ENCODE peak calls at places on chromosome 12, in seven cellular contexts. N is esophagus squamous epithelium, R is ovary, W is stomach, X is epithelial cell of esophagus, E is GM23338, B is AG10803. O is an unnamed sample.

GRCh38 chr12:77294016-77294415 is 228.6 kb upstream of the E2F7 start:
- DNase-seq in N (no peak), R (no peak), W (no peak), X (peak), E (no peak), B (no peak), O (no peak)

GRCh38 chr12:14111230-14111865 is 129.9 kb upstream of the GRIN2B start:
- DNase-seq in N (no peak), R (no peak), W (no peak), X (peak), E (peak), B (no peak), O (no peak)

GRCh38 chr12:8564656-8565055 is 24.0 kb upstream of the CLEC4E start:
- DNase-seq in N (no peak), R (no peak), W (no peak), X (peak), E (peak), B (no peak), O (no peak)

GRCh38 chr12:72986963-72987362 is 714.8 kb downstream of the TRHDE start:
- DNase-seq in N (no peak), R (no peak), W (no peak), X (no peak), E (no peak), B (no peak), O (no peak)

GRCh38 chr12:14264777-14265176 is 100.7 kb upstream of the ATF7IP start:
- DNase-seq in N (no peak), R (no peak), W (no peak), X (peak), E (no peak), B (no peak), O (no peak)

GRCh38 chr12:25054076-25054782 is 105.3 kb upstream of the BCAT1 start:
- DNase-seq in N (no peak), R (no peak), W (no peak), X (peak), E (no peak), B (no peak), O (no peak)

GRCh38 chr12:105644770-105645169 is 314.3 kb downstream of the C12orf75 start:
- DNase-seq in N (no peak), R (no peak), W (no peak), X (no peak), E (no peak), B (no peak), O (no peak)

GRCh38 chr12:12896261-12896660 is 4.9 kb downstream of the GPRC5A start:
- DNase-seq in N (no peak), R (no peak), W (no peak), X (peak), E (no peak), B (peak), O (no peak)

GRCh38 chr12:71312767-71313375 is 126.7 kb upstream of the LGR5 start:
- DNase-seq in N (no peak), R (no peak), W (no peak), X (peak), E (no peak), B (no peak), O (no peak)

GRCh38 chr12:108302034-108302433 is 37.1 kb downstream of the CMKLR1 start:
- DNase-seq in N (no peak), R (no peak), W (no peak), X (no peak), E (no peak), B (no peak), O (no peak)

GRCh38 chr12:123540899-123541662 is 7.6 kb upstream of the RILPL1 start:
- DNase-seq in N (no peak), R (no peak), W (no peak), X (no peak), E (no peak), B (no peak), O (no peak)

GRCh38 chr12:92757599-92758121 is 54.9 kb downstream of the PLEKHG7 start:
- DNase-seq in N (no peak), R (no peak), W (no peak), X (no peak), E (no peak), B (no peak), O (no peak)

GRCh38 chr12:71125515-71125914 is 32.3 kb downstream of the TSPAN8 start:
- DNase-seq in N (no peak), R (no peak), W (no peak), X (no peak), E (no peak), B (no peak), O (no peak)

GRCh38 chr12:16939871-16940306 is 333.9 kb upstream of the LMO3 start:
- DNase-seq in N (no peak), R (no peak), W (peak), X (peak), E (peak), B (peak), O (no peak)

GRCh38 chr12:121484967-121485366 is 85.0 kb downstream of the RNF34 start:
- DNase-seq in N (no peak), R (no peak), W (no peak), X (no peak), E (no peak), B (no peak), O (no peak)

GRCh38 chr12:99043319-99043914 is 398.3 kb downstream of the APAF1 start:
- DNase-seq in N (no peak), R (peak), W (peak), X (peak), E (peak), B (peak), O (peak)

GRCh38 chr12:115251727-115252126 is 567.8 kb upstream of the TBX3 start:
- DNase-seq in N (no peak), R (no peak), W (no peak), X (no peak), E (peak), B (no peak), O (no peak)

GRCh38 chr12:110756611-110757010 is 13.9 kb upstream of the PPP1CC start:
- DNase-seq in N (no peak), R (no peak), W (no peak), X (no peak), E (no peak), B (peak), O (no peak)

GRCh38 chr12:18430425-18431048 is 169.2 kb downstream of the PIK3C2G start:
- DNase-seq in N (no peak), R (peak), W (peak), X (peak), E (peak), B (peak), O (no peak)

GRCh38 chr12:38469689-38470088 is 153.1 kb downstream of the ALG10B start:
- DNase-seq in N (no peak), R (no peak), W (no peak), X (no peak), E (no peak), B (no peak), O (no peak)

GRCh38 chr12:4271433-4272013 is 2.0 kb upstream of the CCND2 start:
- DNase-seq in N (no peak), R (no peak), W (no peak), X (no peak), E (peak), B (no peak), O (no peak)

GRCh38 chr12:116712458-116713303 is 25.2 kb downstream of the SPRING1 start:
- DNase-seq in N (no peak), R (no peak), W (no peak), X (peak), E (no peak), B (no peak), O (no peak)

GRCh38 chr12:116714175-116714574 is 23.7 kb downstream of the SPRING1 start:
- DNase-seq in N (no peak), R (no peak), W (no peak), X (no peak), E (no peak), B (no peak), O (no peak)

GRCh38 chr12:116717466-116718457 is 20.1 kb downstream of the SPRING1 start:
- DNase-seq in N (no peak), R (peak), W (no peak), X (no peak), E (no peak), B (peak), O (no peak)

GRCh38 chr12:116710367-116710766 is 27.5 kb downstream of the SPRING1 start:
- DNase-seq in N (no peak), R (no peak), W (no peak), X (no peak), E (no peak), B (no peak), O (no peak)

GRCh38 chr12:116713529-116713928 is 24.3 kb downstream of the SPRING1 start:
- DNase-seq in N (no peak), R (no peak), W (no peak), X (no peak), E (no peak), B (no peak), O (no peak)
- TF ChIP-seq CTCF in N (no peak), R (no peak), W (no peak), X (no peak), E (no peak), B (peak), O (no peak)

DNA sequence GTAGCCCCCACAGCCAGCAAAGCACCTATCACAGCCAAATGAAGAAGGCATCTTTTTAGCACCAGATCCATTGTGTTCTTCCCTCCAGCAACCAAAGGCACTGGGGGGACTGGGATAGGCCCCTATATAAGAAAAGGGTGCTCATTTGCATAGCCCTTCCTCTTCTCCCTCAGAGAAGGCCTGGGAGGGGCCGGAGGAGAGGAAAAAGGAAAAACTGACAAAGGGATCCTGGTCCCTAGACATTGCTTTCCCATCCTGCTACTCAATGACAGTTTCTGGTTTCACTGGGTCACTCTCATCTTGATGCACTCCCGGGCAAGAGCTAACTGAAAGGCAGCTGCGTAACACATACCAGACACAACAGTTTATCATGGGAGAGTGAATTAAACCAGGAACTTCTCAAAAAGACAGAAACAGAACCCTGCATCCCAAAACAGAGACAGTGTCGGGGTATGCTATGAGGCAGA is at the start of gene PMEL:
- DNase-seq in N (no peak), R (no peak), W (no peak), X (no peak), E (peak), B (peak), O (no peak)
- TF ChIP-seq CTCF in N (no peak), R (no peak), W (no peak), X (no peak), E (no peak), B (no peak), O (no peak)

GRCh38 chr12:87150969-87151662 is 878.1 kb downstream of the C12orf50 start:
- DNase-seq in N (no peak), R (no peak), W (no peak), X (peak), E (no peak), B (no peak), O (no peak)
- TF ChIP-seq CTCF in N (no peak), R (no peak), W (no peak), X (no peak), E (peak), B (no peak), O (no peak)

DNA sequence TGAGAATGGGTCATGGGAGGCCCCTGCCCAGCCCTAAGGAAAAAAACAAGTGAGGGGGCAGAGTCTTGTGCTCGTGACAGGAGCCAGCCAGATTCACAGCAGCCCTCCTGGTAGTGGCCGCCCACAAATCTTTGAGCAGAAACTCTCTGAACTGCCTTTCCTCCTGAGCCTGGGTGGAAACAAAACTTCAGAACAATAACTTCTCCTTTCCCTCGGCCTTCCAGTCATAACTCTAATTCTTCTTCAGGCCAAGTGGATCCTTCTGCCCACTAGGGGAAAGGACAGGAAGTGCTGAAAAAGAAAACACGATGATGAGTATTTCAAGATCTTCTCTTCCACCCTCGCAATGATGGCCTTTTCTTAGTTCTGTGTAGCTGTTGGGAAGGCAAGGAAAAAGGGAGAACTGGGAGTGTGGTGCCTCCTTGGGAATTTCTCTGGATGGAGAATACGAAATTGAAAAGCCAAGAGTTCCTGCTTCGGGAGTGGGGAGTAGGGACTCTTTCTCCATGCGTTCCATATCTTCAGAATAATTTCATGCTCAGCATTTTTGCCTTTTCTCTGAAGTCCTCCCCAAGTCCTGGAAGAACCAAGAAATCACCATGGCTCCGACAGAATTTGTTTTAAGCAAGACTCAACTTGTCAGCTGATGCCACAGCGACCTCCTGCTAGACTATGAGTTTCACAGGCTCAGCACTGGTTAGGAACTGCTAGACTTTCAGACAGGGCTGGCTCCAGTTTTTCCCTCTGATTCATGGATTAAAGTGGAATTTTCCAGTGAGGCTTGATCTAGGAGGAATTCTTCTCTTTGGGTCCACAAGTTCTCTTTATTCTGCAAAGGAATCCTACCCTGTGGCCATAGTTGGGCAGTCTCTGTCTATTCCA is 188.9 kb downstream of the CAND1 start:
- DNase-seq in N (no peak), R (no peak), W (no peak), X (peak), E (peak), B (peak), O (no peak)
- TF ChIP-seq CTCF in N (no peak), R (no peak), W (no peak), X (peak), E (peak), B (peak), O (peak)

GRCh38 chr12:10031318-10031717 is 836 bp downstream of the CLEC9A start:
- DNase-seq in N (no peak), R (no peak), W (no peak), X (peak), E (peak), B (no peak), O (no peak)

GRCh38 chr12:10030446-10030845 is at the start of gene CLEC9A:
- DNase-seq in N (no peak), R (no peak), W (no peak), X (no peak), E (no peak), B (no peak), O (no peak)

GRCh38 chr12:10031771-10032175 is 1.3 kb downstream of the CLEC9A start:
- DNase-seq in N (no peak), R (no peak), W (no peak), X (peak), E (peak), B (peak), O (no peak)

GRCh38 chr12:10033783-10034381 is 3.4 kb downstream of the CLEC9A start:
- DNase-seq in N (no peak), R (no peak), W (no peak), X (peak), E (peak), B (peak), O (no peak)
- TF ChIP-seq CTCF in N (peak), R (no peak), W (no peak), X (peak), E (no peak), B (peak), O (peak)